ENCODE peak calls at places on chromosomes 6 and 20, in six cellular contexts. R is pancreas, D is astrocyte, O is uterus, J is IMR-90, L is lung. M is an unnamed sample. For H3K27me3, the result is how much of the 10 kb centered on the place peaks cover.

GRCh38 chr20:48459729-48460395 is 367.9 kb downstream of the PREX1 start:
- DNase-seq in D (no peak), R (no peak), J (no peak), O (no peak), L (no peak), M (no peak)

GRCh38 chr6:106629859-106630163 is 433 bp downstream of the QRSL1 start:
- DNase-seq in L (no peak), O (no peak), D (no peak), J (no peak), R (no peak), M (no peak)

GRCh38 chr20:34163316-34163715 is 51.3 kb upstream of the EIF2S2 start:
- DNase-seq in J (no peak), D (no peak), O (no peak), R (no peak), L (no peak), M (no peak)

GRCh38 chr6:114083251-114083650 is 112.3 kb upstream of the HDAC2 start:
- DNase-seq in D (no peak), J (no peak), O (no peak), L (no peak), R (no peak), M (no peak)

GRCh38 chr6:162056061-162056460 is 671.5 kb downstream of the PRKN start:
- DNase-seq in O (no peak), L (no peak), J (no peak), D (no peak), R (no peak), M (no peak)

GRCh38 chr6:39330057-39330456 is 7.6 kb upstream of the KCNK16 start:
- DNase-seq in D (no peak), L (no peak), O (no peak), R (no peak), J (no peak), M (no peak)

GRCh38 chr20:58703765-58704331 is 11.2 kb downstream of the NPEPL1 start:
- DNase-seq in J (no peak), R (peak), L (no peak), D (no peak), O (no peak), M (no peak)

GRCh38 chr20:47070176-47070575 is 175.5 kb downstream of the EYA2 start:
- DNase-seq in R (no peak), J (peak), D (peak), L (no peak), O (no peak), M (no peak)

GRCh38 chr6:113364781-113365545 is 492.2 kb upstream of the MARCKS start:
- DNase-seq in J (peak), O (no peak), R (no peak), D (peak), L (no peak), M (no peak)

GRCh38 chr6:11785953-11786579 is 7.5 kb upstream of the ADTRP start:
- DNase-seq in L (peak), D (no peak), R (peak), O (no peak), J (no peak), M (no peak)

GRCh38 chr6:48628316-48628715 is 517.3 kb upstream of the PTCHD4 start:
- DNase-seq in L (no peak), O (no peak), R (no peak), J (no peak), D (peak), M (no peak)

GRCh38 chr6:106688177-106688951 is 59.0 kb downstream of the QRSL1 start:
- DNase-seq in D (no peak), L (no peak), J (no peak), O (no peak), R (no peak), M (no peak)

GRCh38 chr6:28618889-28619555 is 93.3 kb downstream of the GPX5 start:
- DNase-seq in J (no peak), L (no peak), O (no peak), R (no peak), D (no peak), M (no peak)

GRCh38 chr6:28615616-28615954 is 89.9 kb downstream of the GPX5 start:
- DNase-seq in R (no peak), D (no peak), L (no peak), O (no peak), J (no peak), M (no peak)

DNA sequence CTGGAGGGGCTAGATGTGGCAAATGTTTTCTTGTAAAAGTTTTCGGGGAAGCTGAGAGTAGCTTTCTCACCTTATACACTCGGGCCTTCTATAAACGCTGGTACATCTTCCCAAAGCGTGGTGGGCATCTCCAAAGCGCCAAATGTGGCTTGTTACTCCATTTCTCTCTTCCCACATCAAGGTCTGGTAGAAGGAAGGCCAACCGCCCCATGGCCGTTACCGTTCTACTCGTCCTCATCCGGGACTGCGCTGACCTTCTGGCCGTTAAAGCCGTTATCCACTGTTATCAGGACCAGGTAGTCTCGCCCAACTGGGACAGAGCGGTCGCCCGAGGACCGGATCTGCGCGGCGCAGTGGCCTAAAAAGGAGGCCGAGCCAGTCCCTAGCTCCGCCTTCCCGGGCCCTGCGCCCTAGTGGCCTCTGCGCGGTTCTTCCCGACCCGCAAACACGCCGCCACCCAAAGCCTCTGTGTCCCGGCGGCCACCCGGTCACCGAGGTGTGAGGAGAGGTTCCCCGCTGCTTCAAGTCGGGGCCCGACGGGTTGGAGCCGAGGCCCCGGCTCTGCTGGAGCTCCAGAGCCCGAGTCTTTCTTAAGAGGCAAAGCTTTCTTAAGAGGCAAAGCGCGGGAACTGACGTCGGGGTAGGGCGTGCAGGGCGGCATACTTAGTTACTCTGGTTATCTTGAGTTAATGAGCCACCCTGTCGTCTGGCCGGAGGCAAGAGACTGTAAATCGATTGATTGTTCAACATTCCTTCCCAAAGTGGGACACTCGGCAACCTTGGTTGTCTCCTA is 90.5 kb downstream of the GPX5 start:
- DNase-seq in J (no peak), L (no peak), R (no peak), D (no peak), O (no peak), M (no peak)
- H3K4me3 ChIP-seq in J (no peak), L (no peak), R (no peak), D (no peak), O (no peak), M (no peak)

GRCh38 chr20:20076297-20077065 is 24.1 kb downstream of the CFAP61 start:
- DNase-seq in O (no peak), L (no peak), J (peak), D (peak), R (no peak), M (no peak)
- H3K27me3 ChIP-seq in O (under half), L (under half), J (under half), D (under half), R (under half), M (under half)

DNA sequence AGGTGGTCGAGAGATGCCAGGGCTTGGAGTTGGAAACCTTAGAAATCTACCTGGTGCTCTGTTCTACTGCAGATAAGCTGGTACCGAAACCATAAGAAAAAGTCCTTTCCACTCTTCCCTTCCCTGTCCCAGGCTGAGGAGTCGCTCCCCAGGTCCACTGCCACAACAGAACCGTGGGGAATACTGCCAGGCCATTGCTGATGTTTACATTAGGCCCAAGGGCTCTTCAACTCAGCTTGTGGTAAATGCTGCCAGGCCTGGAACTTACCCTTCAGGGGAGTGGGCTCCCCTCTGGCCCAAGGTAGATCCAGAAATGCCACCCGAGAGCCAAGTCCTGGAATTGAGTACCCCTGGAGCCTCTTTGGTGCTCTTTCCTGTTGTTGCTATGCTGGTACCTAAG is 388.4 kb downstream of the ESR1 start:
- DNase-seq in O (no peak), J (no peak), D (no peak), R (no peak), L (no peak), M (no peak)
- H3K27ac ChIP-seq in O (no peak), J (no peak), D (no peak), R (no peak), L (no peak), M (no peak)

GRCh38 chr6:75940558-75940957 is 131.9 kb downstream of the IMPG1 start:
- DNase-seq in J (no peak), R (no peak), O (no peak), L (no peak), D (no peak), M (no peak)
- H3K4me3 ChIP-seq in J (no peak), R (no peak), O (no peak), L (no peak), D (no peak), M (no peak)

DNA sequence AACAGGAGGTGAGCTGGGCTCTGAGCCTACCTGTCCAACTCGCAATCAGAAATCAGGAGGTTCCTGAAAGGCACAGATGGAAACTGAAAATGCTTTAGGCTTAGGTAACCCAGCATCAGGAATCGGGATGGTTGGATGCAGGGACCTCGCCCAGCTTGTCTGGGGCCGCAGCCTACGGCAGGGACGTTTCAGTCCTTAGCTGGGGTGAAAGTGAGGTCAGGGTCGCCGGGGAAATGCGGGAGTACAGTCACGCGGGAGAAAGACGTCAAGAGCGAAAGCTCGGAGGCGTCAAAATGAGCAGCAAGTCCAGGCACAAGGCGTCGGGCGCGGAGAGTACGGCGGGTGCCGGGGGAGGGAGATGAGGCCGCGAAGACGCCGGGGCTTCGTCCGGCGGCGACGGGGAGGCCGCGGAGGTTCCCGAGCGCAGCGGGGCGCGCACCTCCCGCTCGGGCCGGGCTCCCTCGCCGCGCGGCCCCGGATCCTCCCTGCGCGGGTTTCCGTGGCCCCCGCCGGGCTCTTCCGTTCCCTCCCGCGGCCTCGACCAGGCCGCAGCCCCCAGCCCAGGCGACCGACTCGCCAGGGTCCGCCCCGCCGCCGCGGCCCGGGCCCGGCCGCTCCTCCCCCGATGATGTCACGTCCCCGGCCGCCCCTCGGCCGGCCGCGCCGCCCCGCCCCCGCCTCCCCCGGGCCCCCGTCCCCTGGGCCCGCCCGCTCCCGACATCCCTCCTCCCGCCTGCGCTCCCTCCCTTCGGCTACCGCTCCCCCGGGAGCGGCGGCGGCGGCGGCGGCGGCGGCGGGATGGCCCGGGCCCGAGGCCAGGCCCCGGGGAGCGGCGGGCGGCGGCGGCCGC is at the start of gene EBF4:
- DNase-seq in J (no peak), D (no peak), O (peak), L (no peak), R (peak), M (peak)
- H3K27me3 ChIP-seq in J (half or more), D (under half), O (under half), L (under half), R (under half), M (under half)

GRCh38 chr20:1010659-1011058 is 8.5 kb upstream of the RSPO4 start:
- DNase-seq in O (no peak), J (no peak), L (no peak), D (no peak), R (no peak), M (no peak)

GRCh38 chr20:1015181-1015580 is 13.1 kb upstream of the RSPO4 start:
- DNase-seq in J (no peak), D (no peak), L (no peak), O (no peak), R (no peak), M (no peak)

GRCh38 chr20:1012359-1013168 is 10.5 kb upstream of the RSPO4 start:
- DNase-seq in O (no peak), L (no peak), R (no peak), J (no peak), D (no peak), M (no peak)

GRCh38 chr20:1014471-1014870 is 12.4 kb upstream of the RSPO4 start:
- DNase-seq in O (no peak), R (no peak), D (no peak), L (no peak), J (no peak), M (no peak)

DNA sequence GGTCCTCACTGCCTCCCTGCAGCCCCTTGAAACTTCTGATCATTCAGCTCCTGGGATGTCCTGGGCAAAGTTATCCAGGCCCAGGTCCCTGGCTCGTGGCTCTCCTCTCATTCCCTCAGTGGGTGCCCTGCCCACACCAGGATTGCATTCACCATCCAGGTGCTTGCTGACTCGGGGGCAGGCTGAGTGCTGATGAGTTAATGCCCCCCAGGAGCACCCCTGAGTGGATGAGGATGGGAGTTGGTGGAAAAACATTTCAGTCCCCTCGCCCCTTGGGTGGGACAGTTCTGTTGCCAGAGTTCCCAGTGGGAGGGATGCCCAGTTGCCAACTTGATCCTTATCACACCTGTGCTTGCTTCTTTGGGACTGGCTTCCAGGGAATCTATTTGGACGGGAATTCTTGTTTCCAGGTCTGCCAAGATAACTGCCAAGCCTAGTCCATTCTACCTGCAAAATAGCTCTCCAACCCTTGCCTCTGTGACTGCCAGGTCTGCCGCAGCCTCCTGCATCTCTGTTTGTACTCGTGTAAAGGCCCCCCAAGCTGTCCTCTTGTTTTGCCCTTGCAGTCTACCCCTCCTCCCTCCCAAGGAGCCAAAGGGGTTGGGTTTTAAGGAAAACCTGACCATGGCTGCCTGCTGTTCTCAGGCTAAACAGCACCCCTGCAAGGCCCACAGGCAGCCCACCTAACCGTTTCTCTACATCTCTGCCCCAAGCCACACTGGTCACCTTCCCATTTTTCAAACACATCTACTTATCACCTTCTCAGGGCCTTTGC is 11.6 kb upstream of the RSPO4 start:
- DNase-seq in D (no peak), O (no peak), J (no peak), R (no peak), L (no peak), M (no peak)
- H3K27ac ChIP-seq in D (no peak), O (no peak), J (no peak), R (no peak), L (no peak), M (no peak)

GRCh38 chr20:41560971-41561370 is 57.2 kb downstream of the CHD6 start:
- DNase-seq in D (no peak), R (no peak), J (no peak), L (no peak), O (no peak), M (no peak)
- H3K4me3 ChIP-seq in D (no peak), R (no peak), J (no peak), L (no peak), O (no peak), M (no peak)

GRCh38 chr20:32544893-32545840 is 40.0 kb downstream of the NOL4L start:
- DNase-seq in D (peak), R (no peak), O (no peak), J (peak), L (no peak), M (no peak)

GRCh38 chr20:32546918-32547752 is 38.0 kb downstream of the NOL4L start:
- DNase-seq in J (no peak), L (no peak), R (no peak), O (no peak), D (no peak), M (no peak)

GRCh38 chr20:32544260-32544722 is 40.8 kb downstream of the NOL4L start:
- DNase-seq in L (no peak), O (no peak), J (no peak), D (no peak), R (no peak), M (no peak)

GRCh38 chr20:32541917-32542615 is 43.1 kb downstream of the NOL4L start:
- DNase-seq in L (no peak), O (no peak), J (no peak), D (no peak), R (no peak), M (no peak)

DNA sequence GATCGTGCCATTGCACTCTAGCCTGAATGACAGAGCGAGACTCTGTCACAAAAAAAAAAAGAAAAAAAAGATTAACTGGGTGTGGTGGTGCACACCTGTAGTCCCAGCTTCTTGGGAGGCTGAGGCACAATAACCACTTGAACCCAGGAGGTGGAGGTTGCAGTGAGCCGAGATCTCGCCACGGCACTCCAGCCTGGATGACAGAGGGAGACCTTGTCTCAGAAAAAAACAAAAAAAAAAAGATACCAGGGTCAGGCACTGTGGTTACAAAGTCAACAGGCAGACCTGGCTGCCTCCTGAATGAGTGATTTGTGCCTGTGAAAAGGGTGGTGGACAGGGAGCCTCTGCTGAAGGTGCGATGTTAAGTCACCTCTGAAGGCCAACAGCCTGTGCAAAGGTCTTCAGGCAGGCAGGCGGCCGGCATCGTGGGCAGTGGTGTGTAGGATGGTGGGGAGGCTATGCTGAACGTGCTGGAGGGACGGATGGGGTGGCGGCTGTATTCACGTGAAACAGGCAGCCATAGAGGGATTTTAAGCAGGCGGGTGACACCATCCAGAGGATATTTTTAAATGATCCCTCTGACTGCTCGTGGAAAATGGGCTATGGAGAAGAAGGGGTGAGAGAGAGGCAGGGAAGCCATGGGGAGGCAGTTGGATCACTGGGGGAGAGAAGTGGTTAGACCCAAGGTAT is 41.4 kb downstream of the NOL4L start:
- DNase-seq in J (no peak), R (no peak), O (no peak), L (no peak), D (no peak), M (no peak)
- H3K27me3 ChIP-seq in J (under half), R (under half), O (under half), L (under half), D (under half), M (under half)

GRCh38 chr6:79810878-79811277 is 136.5 kb downstream of the ELOVL4 start:
- DNase-seq in D (no peak), L (no peak), O (no peak), J (no peak), R (no peak), M (no peak)

GRCh38 chr6:79813143-79813542 is 134.2 kb downstream of the ELOVL4 start:
- DNase-seq in O (no peak), D (no peak), L (no peak), R (no peak), J (no peak), M (no peak)

GRCh38 chr6:79808846-79809245 is 138.5 kb downstream of the ELOVL4 start:
- DNase-seq in D (no peak), O (no peak), L (no peak), J (no peak), R (no peak), M (no peak)

GRCh38 chr6:79812195-79812594 is 135.2 kb downstream of the ELOVL4 start:
- DNase-seq in R (no peak), D (no peak), O (no peak), J (no peak), L (no peak), M (no peak)

DNA sequence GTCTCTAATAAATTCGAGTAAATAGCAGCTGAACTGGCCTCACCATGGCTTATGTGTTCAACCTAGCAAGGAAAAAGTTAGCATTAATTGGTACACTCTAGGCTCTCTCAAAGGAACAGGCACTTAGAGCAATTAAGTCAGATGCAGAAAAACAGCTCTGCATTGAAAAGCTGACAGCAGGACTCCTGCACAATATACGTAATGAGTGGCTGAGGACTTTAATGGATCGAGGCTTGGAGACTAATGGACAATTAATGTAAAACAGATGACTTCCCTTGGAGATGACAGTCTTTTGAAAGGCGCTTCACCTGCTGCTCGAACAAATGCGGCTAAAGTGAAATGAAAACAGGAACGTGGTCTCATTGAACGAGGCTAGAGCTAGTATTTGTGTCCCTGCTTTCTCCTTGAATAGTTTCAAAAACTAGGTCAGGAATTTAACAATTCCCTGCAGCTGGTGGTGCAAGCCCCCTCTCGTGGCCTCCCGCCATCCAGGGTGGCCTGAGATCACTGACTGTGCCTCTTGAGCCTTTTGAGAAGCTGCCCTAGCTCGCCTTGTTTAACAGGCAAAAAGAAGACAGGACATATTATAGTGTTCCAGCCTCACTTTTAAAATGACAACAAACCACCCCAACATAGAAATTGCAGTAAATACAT is 137.1 kb downstream of the ELOVL4 start:
- DNase-seq in O (no peak), L (no peak), R (no peak), J (no peak), D (no peak), M (no peak)
- H3K27ac ChIP-seq in O (no peak), L (no peak), R (no peak), J (no peak), D (no peak), M (no peak)

GRCh38 chr20:44331201-44331600 is 5.6 kb upstream of the R3HDML start:
- DNase-seq in J (no peak), R (no peak), L (no peak), O (no peak), D (no peak), M (no peak)
- H3K4me3 ChIP-seq in J (no peak), R (no peak), L (no peak), O (no peak), D (no peak), M (no peak)